ENCODE peak calls at places on chromosomes 2 and 18, in seven cellular contexts. R, Y, N, K, O, I and P are unnamed samples.

GRCh38 chr2:112889976-112890375 is 21.0 kb upstream of the IL37 start:
- DNase-seq in R (no peak), K (no peak), I (no peak), O (no peak), N (no peak), Y (no peak), P (no peak)

GRCh38 chr2:158395166-158395565 is 61.4 kb downstream of the CCDC148 start:
- DNase-seq in O (no peak), I (no peak), K (no peak), Y (no peak), N (peak; percentile 45), R (no peak), P (peak; percentile 76)

GRCh38 chr2:239813261-239814135 is 211.6 kb downstream of the NDUFA10 start:
- DNase-seq in N (no peak), I (no peak), Y (peak; percentile 1), K (no peak), R (no peak), O (no peak), P (no peak)

GRCh38 chr2:62578837-62579640 is 73.0 kb upstream of the TMEM17 start:
- DNase-seq in K (no peak), I (no peak), R (no peak), O (no peak), N (peak; percentile 25), Y (peak; percentile 90), P (peak; percentile 94)

GRCh38 chr2:176553685-176554106 is 284.5 kb downstream of the MTX2 start:
- DNase-seq in O (peak; percentile 75), I (peak; percentile 22), N (peak; percentile 55), Y (peak; percentile 55), K (peak; percentile 26), R (peak; percentile 20), P (peak; percentile 40)

GRCh38 chr2:128789221-128789620 is 470.6 kb upstream of the HS6ST1 start:
- DNase-seq in K (no peak), I (no peak), R (no peak), Y (no peak), O (no peak), N (no peak), P (no peak)

GRCh38 chr2:121617042-121617599 is 32.1 kb downstream of the CLASP1 start:
- DNase-seq in K (no peak), Y (no peak), O (no peak), R (no peak), I (no peak), N (no peak), P (no peak)

GRCh38 chr2:24972315-24972958 is 682 bp upstream of the DNAJC27 start:
- DNase-seq in Y (peak; percentile 36), K (peak; percentile 47), O (peak; percentile 37), N (no peak), R (no peak), I (peak; percentile 16), P (peak; percentile 38)

GRCh38 chr2:12709207-12709522 is 7.6 kb upstream of the TRIB2 start:
- DNase-seq in Y (no peak), N (no peak), I (no peak), K (no peak), O (no peak), R (no peak), P (no peak)

GRCh38 chr2:164771897-164772296 is 69.7 kb downstream of the COBLL1 start:
- DNase-seq in O (no peak), R (no peak), K (no peak), Y (no peak), N (no peak), I (no peak), P (no peak)

GRCh38 chr2:122368576-122369243 is 613.3 kb downstream of the TSN start:
- DNase-seq in N (no peak), Y (no peak), I (no peak), R (no peak), K (no peak), O (no peak), P (no peak)

GRCh38 chr2:116696903-116697302 is 1117.6 kb upstream of the DDX18 start:
- DNase-seq in I (no peak), Y (no peak), K (no peak), N (no peak), O (no peak), R (no peak), P (no peak)

GRCh38 chr2:12607971-12608370 is 108.8 kb upstream of the TRIB2 start:
- DNase-seq in O (no peak), N (no peak), I (no peak), Y (no peak), K (peak; percentile 12), R (no peak), P (peak; percentile 84)

GRCh38 chr18:23932385-23933067 is 82.0 kb upstream of the TTC39C start:
- DNase-seq in R (no peak), O (no peak), N (peak; percentile 45), I (no peak), K (no peak), Y (peak; percentile 59), P (no peak)

GRCh38 chr2:70903171-70903570 is 32.5 kb upstream of the ATP6V1B1 start:
- DNase-seq in N (no peak), O (no peak), Y (no peak), I (no peak), K (no peak), R (no peak), P (no peak)

GRCh38 chr2:129004485-129004884 is 685.8 kb upstream of the HS6ST1 start:
- DNase-seq in I (no peak), R (no peak), Y (no peak), K (no peak), N (no peak), O (no peak), P (no peak)

GRCh38 chr18:58843662-58844035 is 21.0 kb upstream of the ZNF532 start:
- DNase-seq in K (no peak), N (no peak), I (no peak), R (no peak), Y (no peak), O (no peak), P (no peak)

GRCh38 chr2:28155627-28156026 is 237.0 kb upstream of the FOSL2 start:
- DNase-seq in N (no peak), R (no peak), Y (peak; percentile 10), I (no peak), K (peak; percentile 20), O (no peak), P (no peak)

GRCh38 chr2:74032909-74033261 is 48.2 kb downstream of the TET3 start:
- DNase-seq in Y (no peak), N (no peak), K (no peak), O (no peak), R (no peak), I (no peak), P (no peak)

GRCh38 chr18:8224576-8224975 is 384.7 kb upstream of the RAB12 start:
- DNase-seq in K (no peak), N (no peak), Y (no peak), O (no peak), I (no peak), R (no peak), P (no peak)

GRCh38 chr2:216057688-216058193 is 23.9 kb downstream of the PECR start:
- DNase-seq in N (peak; percentile 82), O (no peak), R (no peak), K (peak; percentile 50), Y (no peak), I (peak; percentile 48), P (peak; percentile 70)

GRCh38 chr2:37635359-37636208 is 35.9 kb downstream of the CDC42EP3 start:
- DNase-seq in R (no peak), K (peak; percentile 74), N (no peak), Y (peak; percentile 73), O (no peak), I (no peak), P (peak; percentile 90)

GRCh38 chr18:39199231-39199855 is 1633.7 kb upstream of the CELF4 start:
- DNase-seq in I (no peak), Y (no peak), R (no peak), K (no peak), O (no peak), N (no peak), P (no peak)

GRCh38 chr2:183179156-183179555 is 54.9 kb downstream of the NUP35 start:
- DNase-seq in N (no peak), K (no peak), R (no peak), O (no peak), I (no peak), Y (no peak), P (no peak)

GRCh38 chr2:77519164-77519887 is 2.9 kb downstream of the LRRTM4 start:
- DNase-seq in O (no peak), N (no peak), I (no peak), K (no peak), Y (no peak), R (no peak), P (no peak)

GRCh38 chr2:204475403-204475802 is 69.9 kb upstream of the PARD3B start:
- DNase-seq in I (no peak), K (no peak), N (no peak), Y (no peak), R (no peak), O (no peak), P (no peak)

GRCh38 chr2:161030260-161031063 is 129.8 kb upstream of the TANK start:
- DNase-seq in K (no peak), N (peak; percentile 94), R (no peak), Y (peak; percentile 99), I (peak; percentile 60), O (no peak), P (peak; percentile 99)

GRCh38 chr2:232871418-232871834 is 1.4 kb downstream of the SNORC start:
- DNase-seq in K (no peak), I (no peak), Y (no peak), N (no peak), O (no peak), R (no peak), P (no peak)

GRCh38 chr18:3508576-3509559 is 58.9 kb downstream of the TGIF1 start:
- DNase-seq in N (no peak), O (no peak), I (no peak), K (no peak), R (no peak), Y (no peak), P (peak; percentile 42)

GRCh38 chr18:9130195-9130594 is 6.4 kb upstream of the ANKRD12 start:
- DNase-seq in N (no peak), I (no peak), R (no peak), O (no peak), Y (no peak), K (no peak), P (no peak)

GRCh38 chr2:197191177-197191947 is 119.2 kb downstream of the ANKRD44 start:
- DNase-seq in N (peak; percentile 52), K (no peak), I (no peak), Y (peak; percentile 61), O (no peak), R (no peak), P (peak; percentile 56)

GRCh38 chr2:99797475-99797874 is 307.7 kb upstream of the REV1 start:
- DNase-seq in N (no peak), K (no peak), O (no peak), R (no peak), Y (no peak), I (no peak), P (no peak)

GRCh38 chr2:38421274-38422056 is 44.4 kb upstream of the ATL2 start:
- DNase-seq in R (no peak), Y (no peak), I (no peak), O (no peak), N (no peak), K (no peak), P (no peak)

GRCh38 chr2:223306371-223306770 is 254.4 kb downstream of the KCNE4 start:
- DNase-seq in R (no peak), K (no peak), N (no peak), Y (peak; percentile 34), I (no peak), O (no peak), P (peak; percentile 25)

GRCh38 chr18:77127769-77128671 is 4.6 kb downstream of the MBP start:
- DNase-seq in N (peak; percentile 63), O (no peak), I (no peak), R (no peak), Y (peak; percentile 97), K (peak; percentile 26), P (peak; percentile 100)

GRCh38 chr2:241882090-241882625 is 12.6 kb downstream of the RTP5 start:
- DNase-seq in R (no peak), N (peak; percentile 47), K (peak; percentile 78), Y (no peak), I (no peak), O (peak; percentile 76), P (no peak)

GRCh38 chr2:20065885-20066602 is 14.6 kb upstream of the LAPTM4A start:
- DNase-seq in N (peak; percentile 37), I (peak; percentile 22), O (peak; percentile 68), K (peak; percentile 21), R (no peak), Y (peak; percentile 65), P (peak; percentile 95)